ENCODE peak calls at places on chromosomes 5 and 9, in four cellular contexts. I is brain microvascular endothelial cell, V is adrenal gland, A is heart left ventricle. X is an unnamed sample.

GRCh38 chr5:54522080-54522479 is 4.5 kb downstream of the SNX18 start:
- DNase-seq in A (no peak), I (no peak), V (no peak), X (no peak)

GRCh38 chr5:135176991-135177390 is 143.0 kb upstream of the PITX1 start:
- DNase-seq in I (no peak), A (no peak), V (no peak), X (peak; percentile 44)

GRCh38 chr9:80797841-80798688 is 891.3 kb downstream of the TLE1 start:
- DNase-seq in I (no peak), V (no peak), A (peak; percentile 9), X (no peak)

GRCh38 chr5:33806736-33807442 is 84.9 kb downstream of the ADAMTS12 start:
- DNase-seq in V (no peak), A (no peak), I (peak; percentile 61), X (no peak)

GRCh38 chr9:92664394-92665152 is 5.4 kb downstream of the IPPK start:
- DNase-seq in V (peak; percentile 67), I (peak; percentile 27), A (no peak), X (no peak)

GRCh38 chr9:120742951-120743416 is 28.7 kb upstream of the MEGF9 start:
- DNase-seq in A (no peak), V (no peak), I (no peak), X (no peak)

GRCh38 chr9:89588271-89588879 is 16.4 kb upstream of the GADD45G start:
- DNase-seq in V (peak; percentile 36), A (no peak), I (no peak), X (no peak)

GRCh38 chr9:116466289-116467012 is 220.7 kb upstream of the TRIM32 start:
- DNase-seq in A (no peak), V (no peak), I (no peak), X (no peak)

GRCh38 chr9:7489018-7489417 is 310.6 kb downstream of the DMAC1 start:
- DNase-seq in I (no peak), A (peak; percentile 53), V (peak; percentile 62), X (no peak)

GRCh38 chr5:10655041-10655685 is 91.3 kb downstream of the ANKRD33B start:
- DNase-seq in V (no peak), A (no peak), I (no peak), X (no peak)

GRCh38 chr5:16869821-16870796 is 66.0 kb downstream of the MYO10 start:
- DNase-seq in A (no peak), I (peak; percentile 61), V (no peak), X (no peak)

GRCh38 chr9:98784855-98785254 is 11.5 kb downstream of the ANKS6 start:
- DNase-seq in A (no peak), I (no peak), V (peak; percentile 23), X (no peak)

GRCh38 chr5:45696206-45696836 is at the start of gene HCN1:
- DNase-seq in V (peak; percentile 90), A (peak; percentile 59), I (peak; percentile 37), X (peak; percentile 90)

GRCh38 chr5:137666109-137666850 is 69.6 kb downstream of the KLHL3 start:
- DNase-seq in A (peak; percentile 18), V (no peak), I (peak; percentile 50), X (no peak)

GRCh38 chr9:14722391-14723035 is at the start of gene CER1:
- DNase-seq in A (no peak), V (no peak), I (no peak), X (no peak)

GRCh38 chr9:118230319-118230718 is 526.1 kb downstream of the TLR4 start:
- DNase-seq in V (no peak), A (no peak), I (no peak), X (no peak)

GRCh38 chr9:136455043-136456002 is 15.7 kb upstream of the INPP5E start:
- DNase-seq in I (no peak), V (no peak), A (no peak), X (no peak)

GRCh38 chr5:82413302-82414042 is 135.3 kb upstream of the RPS23 start:
- DNase-seq in A (no peak), V (no peak), I (peak; percentile 43), X (no peak)

GRCh38 chr5:67350185-67350584 is 153.6 kb upstream of the CD180 start:
- DNase-seq in A (no peak), I (no peak), V (no peak), X (no peak)

GRCh38 chr5:172886974-172887491 is 53.0 kb downstream of the ERGIC1 start:
- DNase-seq in A (peak; percentile 62), I (peak; percentile 86), V (peak; percentile 90), X (peak; percentile 87)

GRCh38 chr9:129403743-129404620 is 216.9 kb downstream of the C9orf50 start:
- DNase-seq in A (no peak), V (no peak), I (no peak), X (peak; percentile 72)

GRCh38 chr9:124255222-124255621 is 2.5 kb upstream of the NEK6 start:
- DNase-seq in V (no peak), I (no peak), A (no peak), X (no peak)

GRCh38 chr9:15286288-15286834 is 20.7 kb downstream of the TTC39B start:
- DNase-seq in I (no peak), V (no peak), A (no peak), X (no peak)

GRCh38 chr5:34905564-34905963 is 9.7 kb downstream of the RAD1 start:
- DNase-seq in I (no peak), V (no peak), A (no peak), X (no peak)

GRCh38 chr5:134133213-134133994 is 18.9 kb downstream of the TCF7 start:
- DNase-seq in A (no peak), V (no peak), I (no peak), X (peak; percentile 66)

GRCh38 chr5:95641803-95642220 is 4.8 kb upstream of the RFESD start:
- DNase-seq in A (no peak), V (peak; percentile 66), I (no peak), X (no peak)

GRCh38 chr9:130426883-130427282 is 17.9 kb upstream of the ASS1 start:
- DNase-seq in I (peak; percentile 44), A (peak; percentile 56), V (no peak), X (no peak)

GRCh38 chr5:14234204-14234603 is 91.1 kb downstream of the TRIO start:
- DNase-seq in V (no peak), A (no peak), I (no peak), X (no peak)

GRCh38 chr5:62412549-62413329 is at the start of gene IPO11:
- DNase-seq in V (peak; percentile 99), I (peak; percentile 99), A (peak; percentile 98), X (peak; percentile 99)

GRCh38 chr5:95961617-95962474 is at the start of gene ELL2:
- DNase-seq in A (peak; percentile 97), I (peak; percentile 99), V (peak; percentile 99), X (peak; percentile 99)

GRCh38 chr5:1037123-1037670 is 28.6 kb downstream of the NKD2 start:
- DNase-seq in A (no peak), I (no peak), V (no peak), X (no peak)
- H3K27ac ChIP-seq in A (no peak overlapping the region), I (no peak overlapping the region), V (no peak overlapping the region), X (no peak overlapping the region)

GRCh38 chr9:110579763-110580255 is 268 bp upstream of the SVEP1 start:
- DNase-seq in V (no peak), A (no peak), I (no peak), X (no peak)

GRCh38 chr9:110578896-110579752 is at the start of gene SVEP1:
- DNase-seq in I (peak; percentile 44), A (peak; percentile 43), V (peak; percentile 56), X (peak; percentile 87)

GRCh38 chr9:110575952-110576351 is 3.6 kb downstream of the SVEP1 start:
- DNase-seq in A (no peak), V (no peak), I (no peak), X (no peak)

GRCh38 chr9:110580850-110581249 is 1.3 kb upstream of the SVEP1 start:
- DNase-seq in A (no peak), I (no peak), V (no peak), X (no peak)

GRCh38 chr9:110578575-110578895 is 1.0 kb downstream of the SVEP1 start:
- DNase-seq in I (no peak), A (no peak), V (no peak), X (no peak)
- H3K4me3 ChIP-seq in I (peak overlapping the region; percentile 60), A (peak overlapping the region; percentile 72), V (no peak overlapping the region), X (peak overlapping the region; percentile 43)

GRCh38 chr9:16352232-16352631 is 518.2 kb downstream of the BNC2 start:
- DNase-seq in V (peak; percentile 6), I (no peak), A (no peak), X (no peak)
- H3K27ac ChIP-seq in V (no peak overlapping the region), I (no peak overlapping the region), A (no peak overlapping the region), X (no peak overlapping the region)

DNA sequence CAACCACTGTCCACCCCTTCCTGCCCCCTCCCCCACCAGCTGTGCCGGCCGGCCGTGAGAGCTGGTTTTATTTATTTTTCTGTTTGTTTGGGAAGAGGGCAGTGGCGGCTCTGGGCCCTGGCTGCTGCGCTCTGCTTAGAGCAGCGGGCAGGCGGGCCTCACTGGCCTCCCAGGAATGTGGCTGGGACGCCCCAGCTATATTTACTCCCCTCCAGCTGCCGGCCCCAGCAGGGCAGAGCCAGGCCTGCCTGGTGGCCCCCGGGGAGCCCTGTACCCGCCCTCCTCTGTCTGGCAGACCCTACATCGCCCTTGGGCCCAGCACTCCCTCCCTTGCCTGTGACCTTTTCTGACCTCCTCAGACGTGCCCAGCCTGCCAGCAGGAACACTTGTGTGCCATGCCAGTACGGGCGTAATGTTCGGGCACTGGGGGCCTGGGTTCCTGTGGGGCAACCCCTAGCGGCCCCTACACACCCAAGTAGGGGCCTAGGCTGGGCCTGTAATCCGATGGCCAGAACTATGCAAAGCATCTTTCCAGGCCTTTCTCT is 7.7 kb downstream of the CXXC5 start:
- DNase-seq in V (no peak), A (peak; percentile 83), I (no peak), X (peak; percentile 91)
- H3K4me3 ChIP-seq in V (no peak overlapping the region), A (no peak overlapping the region), I (no peak overlapping the region), X (no peak overlapping the region)

DNA sequence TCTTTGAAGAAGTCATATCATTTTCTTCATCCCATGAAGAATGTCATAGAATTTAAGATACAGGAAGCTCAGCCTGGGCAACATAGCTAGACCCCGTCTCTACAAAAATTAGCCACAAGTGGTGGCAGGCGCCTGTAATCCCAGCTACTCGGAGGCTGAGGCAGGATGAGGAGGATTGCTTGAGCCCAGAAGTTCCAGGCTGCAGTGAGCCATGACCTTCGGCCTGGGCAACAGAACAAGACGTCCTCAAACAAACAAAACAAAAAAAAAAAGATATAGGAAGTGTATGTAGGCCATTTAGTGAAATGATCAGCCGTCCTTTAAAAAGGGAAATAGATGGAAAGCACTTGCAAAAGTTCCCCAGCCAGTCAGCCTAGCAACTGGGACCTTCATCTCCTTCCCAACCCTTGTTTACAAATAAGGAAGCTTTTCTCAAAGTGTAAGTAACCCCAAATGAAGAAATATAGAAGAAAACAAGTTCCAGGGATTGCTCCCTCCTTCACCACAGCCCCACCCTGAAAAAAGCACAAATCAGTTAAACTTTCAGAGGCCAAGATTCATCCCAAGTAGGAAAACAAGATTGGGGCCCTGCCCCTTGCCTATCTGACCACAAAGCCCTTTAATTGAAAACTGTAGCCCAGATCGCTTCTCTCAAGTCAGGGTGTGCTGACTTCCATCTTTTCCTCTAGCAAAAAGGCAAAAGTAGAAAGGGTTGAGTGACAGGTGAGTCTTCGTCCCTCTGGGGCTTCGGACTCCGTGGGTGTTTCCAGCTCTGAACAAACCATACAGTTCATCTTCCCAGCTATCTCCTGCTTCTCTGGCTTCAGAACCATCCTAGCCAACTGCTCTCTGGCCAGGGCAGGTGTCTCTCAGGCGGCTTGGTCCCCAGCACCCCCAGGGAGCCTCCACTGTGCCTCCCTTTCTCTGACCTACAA is 1.2 kb downstream of the SLC31A2 start:
- DNase-seq in I (no peak), A (no peak), V (peak; percentile 63), X (no peak)
- H3K27ac ChIP-seq in I (no peak overlapping the region), A (peak overlapping the region; percentile 70), V (peak overlapping the region; percentile 87), X (peak overlapping the region; percentile 37)

X was measured in kidney.